ENCODE peak calls at places on chromosomes 5 and 9, in nine cellular contexts. V is iPS DF 19.7; X is kidney tubule cell; N is HEK293T; T is AG08396; H is glutamatergic neuron; P is stimulated activated CD8-positive, alpha-beta memory T cell treated with anti-CD3 and anti-CD28 coated beads, Interleukin-7, amount 100 ng/mL, for 24 hours; O is naive B cell; C is activated naive CD4-positive, alpha-beta T cell. S is an unnamed sample.

GRCh38 chr5:173232499-173233346 is 2.3 kb downstream of the NKX2-5 start:
- DNase-seq in V (no peak), X (peak), N (no peak), T (no peak), H (peak), P (no peak), O (no peak), C (no peak), S (no peak)

GRCh38 chr5:12772276-12772675 is 868.0 kb upstream of the CTNND2 start:
- DNase-seq in V (no peak), X (peak), N (no peak), T (no peak), H (no peak), P (no peak), O (no peak), C (no peak), S (no peak)

GRCh38 chr9:16085167-16085718 is 532.4 kb downstream of the CCDC171 start:
- DNase-seq in V (no peak), X (no peak), N (no peak), T (no peak), H (no peak), P (no peak), O (no peak), C (no peak), S (no peak)

GRCh38 chr5:68343421-68343826 is 127.9 kb downstream of the PIK3R1 start:
- DNase-seq in V (no peak), X (peak), N (no peak), T (peak), H (no peak), P (no peak), O (no peak), C (no peak), S (no peak)

GRCh38 chr5:154849791-154850201 is 607 bp downstream of the FAXDC2 start:
- DNase-seq in V (no peak), X (no peak), N (no peak), T (no peak), H (no peak), P (no peak), O (no peak), C (no peak), S (no peak)

GRCh38 chr9:2317591-2317990 is 302.4 kb downstream of the SMARCA2 start:
- DNase-seq in V (no peak), X (no peak), N (no peak), T (no peak), H (no peak), P (no peak), O (no peak), C (no peak), S (no peak)

GRCh38 chr9:109164040-109164439 is 3.0 kb downstream of the FRRS1L start:
- DNase-seq in V (no peak), X (no peak), N (no peak), T (no peak), H (no peak), P (no peak), O (peak), C (no peak), S (peak)

GRCh38 chr9:113589890-113590289 is 126.4 kb downstream of the RGS3 start:
- DNase-seq in V (no peak), X (peak), N (no peak), T (no peak), H (peak), P (no peak), O (no peak), C (no peak), S (no peak)

GRCh38 chr9:119332522-119332921 is 36.7 kb downstream of the BRINP1 start:
- DNase-seq in V (no peak), X (no peak), N (no peak), T (no peak), H (no peak), P (no peak), O (no peak), C (no peak), S (no peak)

GRCh38 chr5:96807099-96807654 is 568 bp downstream of the ERAP1 start:
- DNase-seq in V (no peak), X (peak), N (peak), T (peak), H (peak), P (no peak), O (no peak), C (peak), S (peak)

GRCh38 chr9:69621735-69622460 is 50.3 kb downstream of the APBA1 start:
- DNase-seq in V (no peak), X (peak), N (no peak), T (no peak), H (no peak), P (no peak), O (no peak), C (no peak), S (no peak)

GRCh38 chr5:123874600-123875201 is 362.7 kb downstream of the CSNK1G3 start:
- DNase-seq in V (peak), X (peak), N (no peak), T (no peak), H (no peak), P (no peak), O (no peak), C (no peak), S (no peak)

S was measured in germinal center.